ENCODE peak calls at places on chromosomes 2 and 18, in six cellular contexts. B is stomach, W is neural progenitor cell, O is neuronal stem cell, S is prostate gland, Q is right cardiac atrium. N is an unnamed sample.

GRCh38 chr18:57802166-57802868 is 798 bp downstream of the ATP8B1 start:
- DNase-seq in W (peak; percentile 35), S (no peak), Q (peak; percentile 59), O (peak; percentile 6), B (no peak), N (no peak)

GRCh38 chr2:42867093-42868065 is 75.0 kb upstream of the HAAO start:
- DNase-seq in W (no peak), B (peak; percentile 71), O (no peak), Q (no peak), S (peak; percentile 75), N (no peak)

GRCh38 chr2:195531754-195532153 is 125.3 kb upstream of the SLC39A10 start:
- DNase-seq in B (no peak), S (no peak), O (no peak), Q (no peak), W (no peak), N (no peak)

GRCh38 chr2:64941751-64942150 is 47.4 kb upstream of the SLC1A4 start:
- DNase-seq in B (no peak), W (no peak), Q (no peak), O (no peak), S (no peak), N (no peak)

GRCh38 chr2:2686228-2686627 is 355.2 kb upstream of the MYT1L start:
- DNase-seq in W (no peak), Q (no peak), O (no peak), B (no peak), S (no peak), N (no peak)

GRCh38 chr18:58536534-58537271 is 92.2 kb downstream of the ALPK2 start:
- DNase-seq in B (no peak), W (no peak), S (no peak), O (no peak), Q (no peak), N (no peak)

GRCh38 chr18:2337552-2338141 is 233.7 kb downstream of the METTL4 start:
- DNase-seq in Q (peak; percentile 63), B (peak; percentile 42), S (no peak), O (no peak), W (peak; percentile 51), N (peak; percentile 34)

GRCh38 chr2:234435836-234436481 is 60.9 kb downstream of the ARL4C start:
- DNase-seq in S (no peak), Q (no peak), O (no peak), W (no peak), B (no peak), N (no peak)

GRCh38 chr2:219571311-219572236 is at the start of gene OBSL1:
- DNase-seq in W (peak; percentile 91), B (peak; percentile 63), S (peak; percentile 57), Q (peak; percentile 93), O (peak; percentile 73), N (no peak)

GRCh38 chr2:177753682-177754475 is 318.7 kb downstream of the PDE11A start:
- DNase-seq in O (peak; percentile 30), B (peak; percentile 27), S (no peak), W (peak; percentile 43), Q (peak; percentile 90), N (peak; percentile 31)

GRCh38 chr18:79167526-79168190 is 98.5 kb downstream of the ATP9B start:
- DNase-seq in B (no peak), S (no peak), Q (peak; percentile 75), O (no peak), W (no peak), N (no peak)

GRCh38 chr2:223947711-223948205 is 2.6 kb upstream of the WDFY1 start:
- DNase-seq in O (peak; percentile 31), Q (no peak), W (peak; percentile 55), S (no peak), B (no peak), N (no peak)

GRCh38 chr2:228681426-228681825 is 499.9 kb upstream of the SPHKAP start:
- DNase-seq in Q (no peak), O (no peak), S (no peak), W (peak; percentile 50), B (no peak), N (peak; percentile 27)

GRCh38 chr18:44737623-44738022 is 56.9 kb downstream of the SETBP1 start:
- DNase-seq in S (no peak), O (no peak), W (no peak), B (no peak), Q (peak; percentile 64), N (no peak)

GRCh38 chr2:188294547-188294946 is 2.9 kb downstream of the GULP1 start:
- DNase-seq in O (no peak), S (no peak), Q (no peak), B (no peak), W (no peak), N (no peak)

GRCh38 chr18:35376393-35376741 is 770 bp downstream of the ZNF396 start:
- DNase-seq in S (no peak), W (peak; percentile 45), O (no peak), B (peak; percentile 50), Q (peak; percentile 73), N (peak; percentile 22)

GRCh38 chr2:223262946-223263345 is 211.0 kb downstream of the KCNE4 start:
- DNase-seq in W (no peak), S (peak; percentile 16), B (no peak), Q (no peak), O (no peak), N (no peak)

GRCh38 chr2:29983308-29983707 is 61.9 kb upstream of the ALK start:
- DNase-seq in S (no peak), B (no peak), O (no peak), W (no peak), Q (no peak), N (no peak)

GRCh38 chr2:223626713-223627112 is 24.6 kb upstream of the SCG2 start:
- DNase-seq in B (no peak), Q (no peak), W (no peak), O (no peak), S (no peak), N (no peak)

GRCh38 chr2:170885130-170885791 is 43.8 kb upstream of the GORASP2 start:
- DNase-seq in O (no peak), S (no peak), W (no peak), B (no peak), Q (no peak), N (no peak)

GRCh38 chr2:144548532-144549191 is 28.7 kb upstream of the ZEB2 start:
- DNase-seq in O (no peak), W (no peak), Q (no peak), B (no peak), S (no peak), N (peak; percentile 15)

GRCh38 chr2:200794143-200794542 is 17.6 kb upstream of the BZW1 start:
- DNase-seq in Q (no peak), O (no peak), S (no peak), W (no peak), B (no peak), N (no peak)
- H3K4me1 ChIP-seq in Q (peaks cover 10% of the 10 kb centered on the region), O (peaks cover 3% of the 10 kb centered on the region), S (peaks cover 7% of the 10 kb centered on the region), W (peaks cover 7% of the 10 kb centered on the region), B (peaks cover 5% of the 10 kb centered on the region), N (no peaks in the 10 kb centered on the region)

GRCh38 chr2:157722580-157723234 is 94.0 kb upstream of the ACVR1C start:
- DNase-seq in Q (no peak), B (no peak), S (no peak), W (peak; percentile 20), O (no peak), N (no peak)

GRCh38 chr2:157725856-157726255 is 97.2 kb upstream of the ACVR1C start:
- DNase-seq in O (no peak), Q (no peak), B (no peak), S (no peak), W (no peak), N (no peak)

DNA sequence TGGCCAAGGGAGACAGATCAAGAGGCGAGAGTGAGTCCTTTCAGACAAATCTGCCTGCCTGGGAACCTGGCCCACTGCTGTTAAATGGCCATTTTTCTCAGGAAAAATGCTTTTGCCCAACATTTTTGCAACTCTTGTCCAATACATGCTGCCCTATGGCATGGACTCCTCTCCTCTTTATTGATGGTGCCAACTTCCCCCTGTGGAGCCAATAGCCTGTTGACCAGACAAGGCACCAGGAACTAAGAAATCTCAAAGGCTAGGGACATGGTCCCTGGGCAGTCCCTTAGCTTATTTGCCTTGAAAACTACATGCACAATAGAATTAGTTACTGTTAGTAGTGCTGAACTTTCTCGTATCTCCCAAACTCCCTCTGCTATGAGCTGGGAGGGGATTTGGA is 91.8 kb upstream of the ACVR1C start:
- DNase-seq in W (no peak), Q (no peak), B (no peak), O (no peak), S (no peak), N (no peak)
- H3K9me3 ChIP-seq in W (peaks cover 14% of the 10 kb centered on the region), Q (no peaks in the 10 kb centered on the region), B (peaks cover 21% of the 10 kb centered on the region), O (peaks cover 16% of the 10 kb centered on the region), S (no peaks in the 10 kb centered on the region), N (no peaks in the 10 kb centered on the region)

GRCh38 chr2:130795431-130795830 is 40.1 kb downstream of the AMER3 start:
- DNase-seq in S (no peak), O (no peak), W (no peak), Q (no peak), B (no peak), N (no peak)

GRCh38 chr2:130799295-130799694 is 37.4 kb upstream of the ARHGEF4 start:
- DNase-seq in B (no peak), W (no peak), S (no peak), O (no peak), Q (no peak), N (no peak)

GRCh38 chr2:130796280-130796679 is 40.4 kb upstream of the ARHGEF4 start:
- DNase-seq in B (no peak), Q (no peak), O (no peak), W (peak; percentile 23), S (no peak), N (no peak)

GRCh38 chr2:130797493-130798435 is 39.0 kb upstream of the ARHGEF4 start:
- DNase-seq in W (peak; percentile 96), Q (peak; percentile 97), B (peak; percentile 91), S (peak; percentile 88), O (peak; percentile 91), N (peak; percentile 86)

GRCh38 chr2:130798472-130799221 is 38.1 kb upstream of the ARHGEF4 start:
- DNase-seq in W (peak; percentile 80), B (no peak), S (no peak), O (no peak), Q (peak; percentile 77), N (no peak)
- H3K4me3 ChIP-seq in W (peak overlapping the region; percentile 66), B (peak overlapping the region; percentile 68), S (peak overlapping the region; percentile 78), O (peak overlapping the region; percentile 64), Q (peak overlapping the region; percentile 61), N (peak overlapping the region; percentile 75)

GRCh38 chr18:37422116-37422515 is 143.5 kb downstream of the CELF4 start:
- DNase-seq in B (no peak), S (no peak), O (no peak), Q (no peak), W (no peak), N (no peak)

GRCh38 chr18:37421349-37422080 is 144.1 kb downstream of the CELF4 start:
- DNase-seq in Q (no peak), S (no peak), O (no peak), W (no peak), B (no peak), N (no peak)

GRCh38 chr18:37425182-37425581 is 140.4 kb downstream of the CELF4 start:
- DNase-seq in S (no peak), Q (no peak), O (no peak), W (no peak), B (no peak), N (no peak)

GRCh38 chr18:37426536-37427080 is 139.0 kb downstream of the CELF4 start:
- DNase-seq in W (no peak), Q (no peak), B (no peak), O (no peak), S (no peak), N (no peak)

DNA sequence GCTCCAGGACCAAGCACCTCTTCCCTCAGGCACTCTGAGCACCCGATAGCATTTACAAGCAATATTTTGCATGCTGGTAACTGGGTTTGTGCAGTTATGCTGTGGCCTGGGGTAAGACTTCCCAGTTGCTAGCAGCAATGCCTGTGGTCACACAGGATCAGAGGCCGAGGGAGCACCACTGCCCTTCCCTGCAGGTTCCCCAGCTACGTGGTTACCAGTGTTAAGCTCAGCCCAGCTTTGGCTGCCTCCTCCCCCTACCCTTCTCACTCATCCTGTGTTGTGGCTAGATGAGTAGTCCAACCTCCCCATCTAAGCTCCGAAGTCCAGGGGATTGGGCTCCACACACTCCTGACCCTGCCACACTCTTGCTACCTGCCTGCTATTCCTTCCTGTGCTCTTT is 141.1 kb downstream of the CELF4 start:
- DNase-seq in W (no peak), O (no peak), B (no peak), S (no peak), Q (no peak), N (no peak)
- H3K4me1 ChIP-seq in W (peaks cover 8% of the 10 kb centered on the region), O (peaks cover 13% of the 10 kb centered on the region), B (no peaks in the 10 kb centered on the region), S (no peaks in the 10 kb centered on the region), Q (no peaks in the 10 kb centered on the region), N (no peaks in the 10 kb centered on the region)